ENCODE peak calls at places on chromosome 12, in seven cellular contexts. One of them, this sample, is unnamed.

GRCh38 chr12:118404876-118405521 is 28.6 kb downstream of the SUDS3 start:
- DNase-seq in GM13977: peak
- DNase-seq in SJCRH30: peak
- DNase-seq in central memory CD4-positive, alpha-beta T cell: peak
- DNase-seq in MCF 10A: peak
- DNase-seq in stimulated activated CD4-positive, alpha-beta T cell treated with anti-CD3 and anti-CD28 coated beads, Interleukin-2, amount 100 ng/mL, for 4 hours: peak
- DNase-seq in upper lobe of right lung: no peak
- DNase-seq in this sample: peak

GRCh38 chr12:96177013-96177412 is 17.2 kb upstream of the ELK3 start:
- DNase-seq in GM13977: no peak
- DNase-seq in SJCRH30: no peak
- DNase-seq in central memory CD4-positive, alpha-beta T cell: peak
- DNase-seq in MCF 10A: peak
- DNase-seq in stimulated activated CD4-positive, alpha-beta T cell treated with anti-CD3 and anti-CD28 coated beads, Interleukin-2, amount 100 ng/mL, for 4 hours: peak
- DNase-seq in upper lobe of right lung: no peak
- DNase-seq in this sample: no peak

GRCh38 chr12:12561305-12562015 is 1.2 kb downstream of the DUSP16 start:
- DNase-seq in GM13977: no peak
- DNase-seq in SJCRH30: peak
- DNase-seq in central memory CD4-positive, alpha-beta T cell: no peak
- DNase-seq in MCF 10A: peak
- DNase-seq in stimulated activated CD4-positive, alpha-beta T cell treated with anti-CD3 and anti-CD28 coated beads, Interleukin-2, amount 100 ng/mL, for 4 hours: peak
- DNase-seq in upper lobe of right lung: peak
- DNase-seq in this sample: no peak

GRCh38 chr12:93591137-93591868 is 18.8 kb downstream of the SOCS2 start:
- DNase-seq in GM13977: peak
- DNase-seq in SJCRH30: no peak
- DNase-seq in central memory CD4-positive, alpha-beta T cell: peak
- DNase-seq in MCF 10A: peak
- DNase-seq in stimulated activated CD4-positive, alpha-beta T cell treated with anti-CD3 and anti-CD28 coated beads, Interleukin-2, amount 100 ng/mL, for 4 hours: no peak
- DNase-seq in upper lobe of right lung: peak
- DNase-seq in this sample: peak

GRCh38 chr12:29869916-29870315 is 86.2 kb upstream of the TMTC1 start:
- DNase-seq in GM13977: no peak
- DNase-seq in SJCRH30: peak
- DNase-seq in central memory CD4-positive, alpha-beta T cell: no peak
- DNase-seq in MCF 10A: no peak
- DNase-seq in stimulated activated CD4-positive, alpha-beta T cell treated with anti-CD3 and anti-CD28 coated beads, Interleukin-2, amount 100 ng/mL, for 4 hours: no peak
- DNase-seq in upper lobe of right lung: no peak
- DNase-seq in this sample: no peak

GRCh38 chr12:1473418-1473817 is 121.0 kb downstream of the FBXL14 start:
- DNase-seq in GM13977: peak
- DNase-seq in SJCRH30: peak
- DNase-seq in central memory CD4-positive, alpha-beta T cell: peak
- DNase-seq in MCF 10A: peak
- DNase-seq in stimulated activated CD4-positive, alpha-beta T cell treated with anti-CD3 and anti-CD28 coated beads, Interleukin-2, amount 100 ng/mL, for 4 hours: no peak
- DNase-seq in upper lobe of right lung: no peak
- DNase-seq in this sample: peak

GRCh38 chr12:66589095-66589494 is 89.8 kb downstream of the GRIP1 start:
- DNase-seq in GM13977: no peak
- DNase-seq in SJCRH30: no peak
- DNase-seq in central memory CD4-positive, alpha-beta T cell: no peak
- DNase-seq in MCF 10A: no peak
- DNase-seq in stimulated activated CD4-positive, alpha-beta T cell treated with anti-CD3 and anti-CD28 coated beads, Interleukin-2, amount 100 ng/mL, for 4 hours: no peak
- DNase-seq in upper lobe of right lung: no peak
- DNase-seq in this sample: no peak

GRCh38 chr12:90858261-90858660 is 96.7 kb downstream of the CCER1 start:
- DNase-seq in GM13977: no peak
- DNase-seq in SJCRH30: peak
- DNase-seq in central memory CD4-positive, alpha-beta T cell: no peak
- DNase-seq in MCF 10A: peak
- DNase-seq in stimulated activated CD4-positive, alpha-beta T cell treated with anti-CD3 and anti-CD28 coated beads, Interleukin-2, amount 100 ng/mL, for 4 hours: no peak
- DNase-seq in upper lobe of right lung: no peak
- DNase-seq in this sample: no peak

GRCh38 chr12:89345830-89346740 is 6.2 kb downstream of the DUSP6 start:
- DNase-seq in GM13977: peak
- DNase-seq in SJCRH30: peak
- DNase-seq in central memory CD4-positive, alpha-beta T cell: peak
- DNase-seq in MCF 10A: peak
- DNase-seq in stimulated activated CD4-positive, alpha-beta T cell treated with anti-CD3 and anti-CD28 coated beads, Interleukin-2, amount 100 ng/mL, for 4 hours: no peak
- DNase-seq in upper lobe of right lung: peak
- DNase-seq in this sample: peak

GRCh38 chr12:27290501-27291168 is 42.0 kb upstream of the BMAL2 start:
- DNase-seq in GM13977: no peak
- DNase-seq in SJCRH30: no peak
- DNase-seq in central memory CD4-positive, alpha-beta T cell: no peak
- DNase-seq in MCF 10A: no peak
- DNase-seq in stimulated activated CD4-positive, alpha-beta T cell treated with anti-CD3 and anti-CD28 coated beads, Interleukin-2, amount 100 ng/mL, for 4 hours: no peak
- DNase-seq in upper lobe of right lung: no peak
- DNase-seq in this sample: no peak

GRCh38 chr12:114679942-114680341 is 4.0 kb downstream of the TBX3 start:
- DNase-seq in GM13977: no peak
- DNase-seq in SJCRH30: no peak
- DNase-seq in central memory CD4-positive, alpha-beta T cell: no peak
- DNase-seq in MCF 10A: no peak
- DNase-seq in stimulated activated CD4-positive, alpha-beta T cell treated with anti-CD3 and anti-CD28 coated beads, Interleukin-2, amount 100 ng/mL, for 4 hours: no peak
- DNase-seq in upper lobe of right lung: no peak
- DNase-seq in this sample: no peak

GRCh38 chr12:7915911-7916403 is 20.0 kb downstream of the SLC2A3 start:
- DNase-seq in GM13977: no peak
- DNase-seq in SJCRH30: no peak
- DNase-seq in central memory CD4-positive, alpha-beta T cell: no peak
- DNase-seq in MCF 10A: no peak
- DNase-seq in stimulated activated CD4-positive, alpha-beta T cell treated with anti-CD3 and anti-CD28 coated beads, Interleukin-2, amount 100 ng/mL, for 4 hours: no peak
- DNase-seq in upper lobe of right lung: no peak
- DNase-seq in this sample: peak

GRCh38 chr12:123398918-123399617 is 15.1 kb downstream of the KMT5A start:
- DNase-seq in GM13977: no peak
- DNase-seq in SJCRH30: no peak
- DNase-seq in central memory CD4-positive, alpha-beta T cell: no peak
- DNase-seq in MCF 10A: no peak
- DNase-seq in stimulated activated CD4-positive, alpha-beta T cell treated with anti-CD3 and anti-CD28 coated beads, Interleukin-2, amount 100 ng/mL, for 4 hours: no peak
- DNase-seq in upper lobe of right lung: no peak
- DNase-seq in this sample: no peak

GRCh38 chr12:54980341-54980740 is 4.2 kb downstream of the TESPA1 start:
- DNase-seq in GM13977: no peak
- DNase-seq in SJCRH30: no peak
- DNase-seq in central memory CD4-positive, alpha-beta T cell: peak
- DNase-seq in MCF 10A: no peak
- DNase-seq in stimulated activated CD4-positive, alpha-beta T cell treated with anti-CD3 and anti-CD28 coated beads, Interleukin-2, amount 100 ng/mL, for 4 hours: no peak
- DNase-seq in upper lobe of right lung: no peak
- DNase-seq in this sample: peak

GRCh38 chr12:43917896-43918295 is 82.0 kb downstream of the TMEM117 start:
- DNase-seq in GM13977: no peak
- DNase-seq in SJCRH30: no peak
- DNase-seq in central memory CD4-positive, alpha-beta T cell: no peak
- DNase-seq in MCF 10A: no peak
- DNase-seq in stimulated activated CD4-positive, alpha-beta T cell treated with anti-CD3 and anti-CD28 coated beads, Interleukin-2, amount 100 ng/mL, for 4 hours: no peak
- DNase-seq in upper lobe of right lung: no peak
- DNase-seq in this sample: no peak

GRCh38 chr12:106953352-106954260 is 2.1 kb upstream of the TMEM263 start:
- DNase-seq in GM13977: no peak
- DNase-seq in SJCRH30: no peak
- DNase-seq in central memory CD4-positive, alpha-beta T cell: no peak
- DNase-seq in MCF 10A: peak
- DNase-seq in stimulated activated CD4-positive, alpha-beta T cell treated with anti-CD3 and anti-CD28 coated beads, Interleukin-2, amount 100 ng/mL, for 4 hours: no peak
- DNase-seq in upper lobe of right lung: no peak
- DNase-seq in this sample: no peak

GRCh38 chr12:55830601-55831406 is 1.4 kb upstream of the DNAJC14 start:
- DNase-seq in GM13977: peak
- DNase-seq in SJCRH30: peak
- DNase-seq in central memory CD4-positive, alpha-beta T cell: peak
- DNase-seq in MCF 10A: no peak
- DNase-seq in stimulated activated CD4-positive, alpha-beta T cell treated with anti-CD3 and anti-CD28 coated beads, Interleukin-2, amount 100 ng/mL, for 4 hours: peak
- DNase-seq in upper lobe of right lung: peak
- DNase-seq in this sample: peak